ENCODE peak calls at places on chromosome 9, in ten cellular contexts. One of them, this sample, is unnamed.

GRCh38 chr9:129333613-129333960 is 155.5 kb upstream of the IER5L start:
- DNase-seq in body of pancreas: peak; percentile 65
- DNase-seq in tibial nerve: no peak
- DNase-seq in ovary: no peak
- DNase-seq in heart left ventricle: no peak
- DNase-seq in thyroid gland: peak; percentile 60
- DNase-seq in A549: peak; percentile 72
- DNase-seq in transverse colon: no peak
- DNase-seq in esophagus squamous epithelium: no peak
- DNase-seq in HCT116: peak; percentile 51
- DNase-seq in this sample: no peak

GRCh38 chr9:18857769-18858168 is 175.2 kb downstream of the SAXO1 start:
- DNase-seq in transverse colon: no peak
- DNase-seq in HCT116: no peak
- DNase-seq in A549: no peak
- DNase-seq in esophagus squamous epithelium: no peak
- DNase-seq in heart left ventricle: no peak
- DNase-seq in thyroid gland: no peak
- DNase-seq in ovary: no peak
- DNase-seq in body of pancreas: no peak
- DNase-seq in tibial nerve: no peak
- DNase-seq in this sample: no peak

GRCh38 chr9:134348404-134349155 is 22.3 kb downstream of the RXRA start:
- DNase-seq in heart left ventricle: no peak
- DNase-seq in A549: no peak
- DNase-seq in esophagus squamous epithelium: no peak
- DNase-seq in tibial nerve: no peak
- DNase-seq in HCT116: no peak
- DNase-seq in body of pancreas: no peak
- DNase-seq in ovary: no peak
- DNase-seq in transverse colon: no peak
- DNase-seq in thyroid gland: no peak
- DNase-seq in this sample: peak; percentile 84

GRCh38 chr9:110979636-110980035 is 58.6 kb downstream of the LPAR1 start:
- DNase-seq in heart left ventricle: no peak
- DNase-seq in ovary: no peak
- DNase-seq in body of pancreas: no peak
- DNase-seq in HCT116: no peak
- DNase-seq in A549: no peak
- DNase-seq in transverse colon: no peak
- DNase-seq in thyroid gland: no peak
- DNase-seq in esophagus squamous epithelium: no peak
- DNase-seq in tibial nerve: no peak
- DNase-seq in this sample: no peak

GRCh38 chr9:69922646-69923045 is 102.0 kb downstream of the CFAP95 start:
- DNase-seq in thyroid gland: no peak
- DNase-seq in esophagus squamous epithelium: no peak
- DNase-seq in A549: no peak
- DNase-seq in ovary: no peak
- DNase-seq in tibial nerve: no peak
- DNase-seq in heart left ventricle: no peak
- DNase-seq in transverse colon: no peak
- DNase-seq in body of pancreas: no peak
- DNase-seq in HCT116: no peak
- DNase-seq in this sample: no peak

GRCh38 chr9:135712571-135713295 is 10.7 kb downstream of the KCNT1 start:
- DNase-seq in tibial nerve: no peak
- DNase-seq in transverse colon: no peak
- DNase-seq in thyroid gland: no peak
- DNase-seq in HCT116: no peak
- DNase-seq in heart left ventricle: no peak
- DNase-seq in A549: no peak
- DNase-seq in ovary: peak; percentile 84
- DNase-seq in esophagus squamous epithelium: no peak
- DNase-seq in body of pancreas: no peak
- DNase-seq in this sample: no peak

GRCh38 chr9:120490888-120491595 is 88.9 kb downstream of the CDK5RAP2 start:
- DNase-seq in tibial nerve: no peak
- DNase-seq in HCT116: no peak
- DNase-seq in esophagus squamous epithelium: no peak
- DNase-seq in body of pancreas: no peak
- DNase-seq in ovary: no peak
- DNase-seq in transverse colon: no peak
- DNase-seq in A549: no peak
- DNase-seq in thyroid gland: peak; percentile 39
- DNase-seq in heart left ventricle: no peak
- DNase-seq in this sample: peak; percentile 61

GRCh38 chr9:33851301-33851700 is 34.3 kb downstream of the UBE2R2 start:
- DNase-seq in ovary: no peak
- DNase-seq in tibial nerve: no peak
- DNase-seq in esophagus squamous epithelium: no peak
- DNase-seq in transverse colon: no peak
- DNase-seq in heart left ventricle: no peak
- DNase-seq in body of pancreas: no peak
- DNase-seq in thyroid gland: no peak
- DNase-seq in A549: no peak
- DNase-seq in HCT116: no peak
- DNase-seq in this sample: no peak

GRCh38 chr9:113302792-113303418 is at the start of gene RNF183:
- DNase-seq in ovary: no peak
- DNase-seq in esophagus squamous epithelium: no peak
- DNase-seq in transverse colon: peak; percentile 32
- DNase-seq in tibial nerve: no peak
- DNase-seq in body of pancreas: no peak
- DNase-seq in HCT116: no peak
- DNase-seq in A549: no peak
- DNase-seq in heart left ventricle: no peak
- DNase-seq in thyroid gland: peak; percentile 10
- DNase-seq in this sample: no peak

GRCh38 chr9:126383395-126384104 is 56.9 kb downstream of the MVB12B start:
- DNase-seq in heart left ventricle: no peak
- DNase-seq in ovary: no peak
- DNase-seq in transverse colon: peak; percentile 6
- DNase-seq in body of pancreas: no peak
- DNase-seq in A549: no peak
- DNase-seq in tibial nerve: no peak
- DNase-seq in thyroid gland: no peak
- DNase-seq in esophagus squamous epithelium: no peak
- DNase-seq in HCT116: no peak
- DNase-seq in this sample: no peak

GRCh38 chr9:126378761-126379160 is 52.1 kb downstream of the MVB12B start:
- DNase-seq in heart left ventricle: no peak
- DNase-seq in ovary: no peak
- DNase-seq in tibial nerve: no peak
- DNase-seq in A549: no peak
- DNase-seq in HCT116: no peak
- DNase-seq in body of pancreas: no peak
- DNase-seq in thyroid gland: no peak
- DNase-seq in esophagus squamous epithelium: no peak
- DNase-seq in transverse colon: peak; percentile 1
- DNase-seq in this sample: no peak

GRCh38 chr9:126377521-126377920 is 50.9 kb downstream of the MVB12B start:
- DNase-seq in esophagus squamous epithelium: no peak
- DNase-seq in heart left ventricle: no peak
- DNase-seq in tibial nerve: no peak
- DNase-seq in ovary: no peak
- DNase-seq in body of pancreas: no peak
- DNase-seq in thyroid gland: no peak
- DNase-seq in A549: no peak
- DNase-seq in HCT116: no peak
- DNase-seq in transverse colon: no peak
- DNase-seq in this sample: no peak

GRCh38 chr9:126379661-126380365 is 53.2 kb downstream of the MVB12B start:
- DNase-seq in body of pancreas: no peak
- DNase-seq in heart left ventricle: no peak
- DNase-seq in HCT116: no peak
- DNase-seq in thyroid gland: no peak
- DNase-seq in tibial nerve: no peak
- DNase-seq in transverse colon: peak; percentile 5
- DNase-seq in esophagus squamous epithelium: no peak
- DNase-seq in A549: no peak
- DNase-seq in ovary: no peak
- DNase-seq in this sample: no peak

GRCh38 chr9:126380447-126380846 is 53.8 kb downstream of the MVB12B start:
- DNase-seq in esophagus squamous epithelium: no peak
- DNase-seq in transverse colon: peak; percentile 1
- DNase-seq in ovary: no peak
- DNase-seq in body of pancreas: no peak
- DNase-seq in tibial nerve: no peak
- DNase-seq in heart left ventricle: no peak
- DNase-seq in HCT116: no peak
- DNase-seq in thyroid gland: no peak
- DNase-seq in A549: no peak
- DNase-seq in this sample: no peak
- TF ChIP-seq CTCF in esophagus squamous epithelium: no peak
- TF ChIP-seq CTCF in transverse colon: no peak
- TF ChIP-seq CTCF in ovary: no peak
- TF ChIP-seq CTCF in body of pancreas: no peak
- TF ChIP-seq CTCF in tibial nerve: no peak
- TF ChIP-seq CTCF in heart left ventricle: no peak
- TF ChIP-seq CTCF in HCT116: no peak
- TF ChIP-seq CTCF in thyroid gland: no peak
- TF ChIP-seq CTCF in A549: no peak
- TF ChIP-seq CTCF in this sample: no peak

DNA sequence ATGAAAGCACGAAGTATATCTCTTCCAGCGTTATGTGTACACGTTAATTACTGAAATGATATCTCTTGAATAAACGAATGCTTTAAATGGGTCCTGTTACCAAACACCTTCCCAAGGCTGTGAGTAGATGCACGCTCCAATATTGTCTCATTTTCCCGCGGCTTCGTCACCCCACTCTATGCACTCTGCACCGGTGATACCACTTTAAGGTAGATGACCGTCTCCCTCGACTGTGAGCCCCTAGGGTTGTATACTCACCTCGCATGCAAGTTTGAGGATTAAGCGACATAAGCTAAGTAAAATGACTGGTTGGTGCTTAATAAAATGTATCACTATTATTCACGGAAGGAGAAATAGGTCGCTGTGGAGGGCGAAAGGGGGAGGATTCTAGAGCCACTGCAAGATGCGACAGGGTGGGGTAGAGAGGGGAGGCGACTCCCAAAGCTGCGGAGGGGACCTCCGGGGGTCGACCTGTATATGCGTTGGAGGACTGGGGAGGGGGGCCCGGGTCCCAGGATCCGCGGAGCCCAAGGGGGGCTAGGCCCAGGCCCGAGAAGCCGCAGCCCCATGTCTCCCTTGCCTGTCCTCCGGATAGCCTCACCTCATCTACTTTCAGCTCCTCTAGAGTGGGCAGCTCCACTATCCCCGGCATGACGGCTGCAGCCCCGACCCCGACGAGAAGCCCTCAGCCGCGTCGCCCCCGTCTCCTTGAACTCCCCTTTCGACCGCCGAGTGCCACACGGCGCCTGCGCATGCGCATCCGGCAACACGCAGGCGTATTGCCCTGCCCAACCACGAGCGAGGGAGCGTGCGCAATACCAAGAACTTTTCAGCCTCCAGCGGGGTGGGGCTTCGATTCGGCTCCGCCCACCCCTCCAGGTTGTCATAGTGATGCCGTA is at the start of the genes MORN5 and NDUFA8:
- DNase-seq in transverse colon: peak; percentile 97
- DNase-seq in esophagus squamous epithelium: peak; percentile 64
- DNase-seq in heart left ventricle: peak; percentile 98
- DNase-seq in thyroid gland: peak; percentile 96
- DNase-seq in tibial nerve: peak; percentile 92
- DNase-seq in HCT116: peak; percentile 94
- DNase-seq in body of pancreas: peak; percentile 98
- DNase-seq in ovary: peak; percentile 99
- DNase-seq in A549: peak; percentile 98
- DNase-seq in this sample: peak; percentile 98
- TF ChIP-seq POLR2A in transverse colon: peak; percentile 85
- TF ChIP-seq POLR2A in esophagus squamous epithelium: peak; percentile 67
- TF ChIP-seq POLR2A in heart left ventricle: peak; percentile 94
- TF ChIP-seq POLR2A in thyroid gland: peak; percentile 51
- TF ChIP-seq POLR2A in tibial nerve: peak; percentile 49
- TF ChIP-seq POLR2A in HCT116: peak; percentile 74
- TF ChIP-seq POLR2A in body of pancreas: peak; percentile 68
- TF ChIP-seq POLR2A in ovary: peak; percentile 57
- TF ChIP-seq POLR2A in A549: peak; percentile 94
- TF ChIP-seq POLR2A in this sample: peak; percentile 30

GRCh38 chr9:86488345-86488744 is 134.1 kb upstream of the TUT7 start:
- DNase-seq in thyroid gland: no peak
- DNase-seq in HCT116: no peak
- DNase-seq in tibial nerve: no peak
- DNase-seq in esophagus squamous epithelium: no peak
- DNase-seq in ovary: no peak
- DNase-seq in transverse colon: no peak
- DNase-seq in heart left ventricle: no peak
- DNase-seq in A549: no peak
- DNase-seq in body of pancreas: no peak
- DNase-seq in this sample: no peak

GRCh38 chr9:86488794-86489193 is 134.6 kb upstream of the TUT7 start:
- DNase-seq in ovary: no peak
- DNase-seq in heart left ventricle: no peak
- DNase-seq in tibial nerve: no peak
- DNase-seq in transverse colon: no peak
- DNase-seq in esophagus squamous epithelium: no peak
- DNase-seq in thyroid gland: no peak
- DNase-seq in HCT116: no peak
- DNase-seq in A549: no peak
- DNase-seq in body of pancreas: no peak
- DNase-seq in this sample: no peak

GRCh38 chr9:86483496-86483895 is 129.3 kb upstream of the TUT7 start:
- DNase-seq in HCT116: no peak
- DNase-seq in ovary: no peak
- DNase-seq in A549: no peak
- DNase-seq in heart left ventricle: no peak
- DNase-seq in esophagus squamous epithelium: no peak
- DNase-seq in body of pancreas: no peak
- DNase-seq in thyroid gland: no peak
- DNase-seq in tibial nerve: no peak
- DNase-seq in transverse colon: no peak
- DNase-seq in this sample: no peak

GRCh38 chr9:86487222-86487841 is 133.1 kb upstream of the TUT7 start:
- DNase-seq in esophagus squamous epithelium: no peak
- DNase-seq in HCT116: peak; percentile 31
- DNase-seq in transverse colon: no peak
- DNase-seq in thyroid gland: no peak
- DNase-seq in tibial nerve: no peak
- DNase-seq in ovary: no peak
- DNase-seq in body of pancreas: no peak
- DNase-seq in heart left ventricle: no peak
- DNase-seq in A549: peak; percentile 44
- DNase-seq in this sample: no peak

GRCh38 chr9:86485359-86485758 is 131.1 kb upstream of the TUT7 start:
- DNase-seq in heart left ventricle: no peak
- DNase-seq in transverse colon: no peak
- DNase-seq in A549: no peak
- DNase-seq in esophagus squamous epithelium: no peak
- DNase-seq in ovary: no peak
- DNase-seq in HCT116: no peak
- DNase-seq in tibial nerve: no peak
- DNase-seq in thyroid gland: no peak
- DNase-seq in body of pancreas: peak; percentile 14
- DNase-seq in this sample: no peak
- H3K9me3 ChIP-seq in heart left ventricle: no peaks in the 10 kb centered on the region
- H3K9me3 ChIP-seq in transverse colon: no peaks in the 10 kb centered on the region
- H3K9me3 ChIP-seq in A549: peaks cover 3% of the 10 kb centered on the region
- H3K9me3 ChIP-seq in esophagus squamous epithelium: no peaks in the 10 kb centered on the region
- H3K9me3 ChIP-seq in ovary: no peaks in the 10 kb centered on the region
- H3K9me3 ChIP-seq in HCT116: no peaks in the 10 kb centered on the region
- H3K9me3 ChIP-seq in tibial nerve: no peaks in the 10 kb centered on the region
- H3K9me3 ChIP-seq in thyroid gland: no peaks in the 10 kb centered on the region
- H3K9me3 ChIP-seq in body of pancreas: no peaks in the 10 kb centered on the region
- H3K9me3 ChIP-seq in this sample: no peaks in the 10 kb centered on the region

GRCh38 chr9:108184941-108185340 is 670.8 kb downstream of the ACTL7B start:
- DNase-seq in heart left ventricle: no peak
- DNase-seq in HCT116: no peak
- DNase-seq in esophagus squamous epithelium: no peak
- DNase-seq in ovary: no peak
- DNase-seq in body of pancreas: no peak
- DNase-seq in thyroid gland: no peak
- DNase-seq in A549: no peak
- DNase-seq in transverse colon: peak; percentile 62
- DNase-seq in tibial nerve: no peak
- DNase-seq in this sample: no peak
- TF ChIP-seq CTCF in heart left ventricle: no peak
- TF ChIP-seq CTCF in HCT116: no peak
- TF ChIP-seq CTCF in esophagus squamous epithelium: no peak
- TF ChIP-seq CTCF in ovary: no peak
- TF ChIP-seq CTCF in body of pancreas: no peak
- TF ChIP-seq CTCF in thyroid gland: no peak
- TF ChIP-seq CTCF in A549: no peak
- TF ChIP-seq CTCF in transverse colon: no peak
- TF ChIP-seq CTCF in tibial nerve: no peak
- TF ChIP-seq CTCF in this sample: no peak

This sample was measured in upper lobe of left lung.